ENCODE peak calls at places on chromosomes 3 and 15, in ten cellular contexts. L is heart left ventricle, Q is uterus, I is OCI-LY7, O is foreskin fibroblast, M is mesothelial cell of epicardium, X is suprapubic skin, U is mucosa of descending colon, W is GM13976, C is fibroblast of lung. R is an unnamed sample.

GRCh38 chr3:188133219-188133618 is 20.7 kb upstream of the LPP start:
- DNase-seq in L (no peak), Q (no peak), I (no peak), O (peak; percentile 72), M (no peak), X (no peak), U (no peak), W (no peak), C (peak; percentile 75), R (no peak)

GRCh38 chr15:70650567-70650966 is 112.8 kb downstream of the UACA start:
- DNase-seq in L (no peak), Q (no peak), I (no peak), O (no peak), M (no peak), X (no peak), U (no peak), W (no peak), C (no peak), R (no peak)

GRCh38 chr15:71572452-71573053 is 237.8 kb upstream of the NR2E3 start:
- DNase-seq in L (no peak), Q (no peak), I (no peak), O (peak; percentile 21), M (no peak), X (no peak), U (no peak), W (no peak), C (peak; percentile 23), R (peak; percentile 44)

GRCh38 chr15:35752134-35752466 is 206.1 kb upstream of the DPH6 start:
- DNase-seq in L (no peak), Q (no peak), I (no peak), O (no peak), M (no peak), X (no peak), U (no peak), W (no peak), C (no peak), R (no peak)

GRCh38 chr3:48402281-48402732 is 27.6 kb downstream of the PLXNB1 start:
- DNase-seq in L (no peak), Q (peak; percentile 88), I (no peak), O (peak; percentile 96), M (peak; percentile 38), X (peak; percentile 95), U (peak; percentile 51), W (peak; percentile 7), C (peak; percentile 94), R (peak; percentile 84)

GRCh38 chr3:44970916-44971490 is 5.0 kb downstream of the ZDHHC3 start:
- DNase-seq in L (no peak), Q (no peak), I (no peak), O (no peak), M (no peak), X (no peak), U (no peak), W (no peak), C (no peak), R (no peak)

GRCh38 chr3:4314688-4315087 is 11.5 kb downstream of the SETMAR start:
- DNase-seq in L (no peak), Q (no peak), I (peak; percentile 11), O (peak; percentile 22), M (no peak), X (no peak), U (no peak), W (no peak), C (peak; percentile 20), R (no peak)

GRCh38 chr15:40313531-40314398 is 6.0 kb upstream of the PLCB2 start:
- DNase-seq in L (peak; percentile 52), Q (no peak), I (no peak), O (peak; percentile 54), M (no peak), X (no peak), U (peak; percentile 65), W (no peak), C (no peak), R (peak; percentile 87)

GRCh38 chr3:120432105-120432860 is 18.5 kb downstream of the FSTL1 start:
- DNase-seq in L (no peak), Q (no peak), I (no peak), O (peak; percentile 58), M (no peak), X (no peak), U (no peak), W (no peak), C (peak; percentile 55), R (no peak)

GRCh38 chr3:13891492-13892073 is 11.7 kb upstream of the WNT7A start:
- DNase-seq in L (no peak), Q (no peak), I (peak; percentile 49), O (peak; percentile 35), M (no peak), X (no peak), U (no peak), W (no peak), C (no peak), R (no peak)

GRCh38 chr3:46960081-46960701 is 16.4 kb downstream of the CCDC12 start:
- DNase-seq in L (no peak), Q (no peak), I (no peak), O (peak; percentile 80), M (no peak), X (no peak), U (no peak), W (no peak), C (peak; percentile 26), R (no peak)

GRCh38 chr15:31269961-31270575 is 56.6 kb upstream of the KLF13 start:
- DNase-seq in L (peak; percentile 3), Q (no peak), I (no peak), O (no peak), M (peak; percentile 29), X (peak; percentile 17), U (no peak), W (no peak), C (no peak), R (peak; percentile 13)

GRCh38 chr15:80154336-80154735 is 1.5 kb downstream of the FAH start:
- DNase-seq in L (no peak), Q (no peak), I (no peak), O (peak; percentile 83), M (no peak), X (no peak), U (no peak), W (no peak), C (peak; percentile 35), R (peak; percentile 60)

GRCh38 chr3:25246921-25247320 is 181.1 kb upstream of the RARB start:
- DNase-seq in L (no peak), Q (no peak), I (no peak), O (no peak), M (no peak), X (no peak), U (no peak), W (no peak), C (no peak), R (no peak)

DNA sequence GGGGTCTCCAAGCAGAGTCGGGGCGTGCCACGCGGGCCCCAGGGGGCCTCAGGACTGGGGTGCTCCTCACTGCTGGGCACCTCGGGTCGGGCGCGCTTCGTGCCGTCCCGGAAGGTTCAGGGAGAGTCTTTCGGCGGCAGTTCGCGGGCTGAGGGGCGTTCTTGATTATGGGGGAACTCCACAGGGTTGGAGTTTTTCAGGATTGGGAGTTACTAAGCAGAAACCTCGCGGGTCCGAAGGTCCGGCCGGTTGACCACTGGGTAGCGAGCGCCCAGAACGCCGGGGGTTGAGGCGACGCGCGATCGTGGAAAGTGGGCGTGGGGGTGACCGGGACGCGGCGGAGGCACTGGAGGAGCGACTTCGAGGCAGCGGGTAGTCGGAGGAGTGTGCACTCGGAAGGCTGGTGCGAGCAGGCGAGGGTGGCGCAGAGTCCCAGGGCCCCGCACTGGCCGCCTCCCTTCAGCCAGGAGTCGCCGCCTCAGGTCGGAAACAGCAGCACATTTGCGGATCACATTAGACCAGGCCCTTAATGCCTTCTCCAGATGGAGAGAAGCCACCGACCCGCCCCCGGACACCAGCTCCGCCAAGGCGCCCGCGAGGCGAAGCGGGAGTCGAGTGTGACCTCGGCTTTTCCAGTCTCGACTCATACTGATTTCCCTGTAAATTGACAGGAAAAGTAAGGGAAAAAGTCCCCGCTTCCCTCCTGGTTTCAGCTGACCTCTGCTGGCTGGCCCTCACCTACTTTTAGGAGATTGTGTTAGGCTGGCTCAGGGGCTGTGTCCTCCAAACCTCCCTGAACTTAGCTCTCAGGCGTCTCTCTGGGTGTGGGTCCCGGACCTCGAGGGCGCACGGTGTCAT is 685 bp downstream of the ADAMTSL3 start:
- DNase-seq in L (peak; percentile 74), Q (peak; percentile 64), I (no peak), O (peak; percentile 10), M (peak; percentile 40), X (no peak), U (peak; percentile 29), W (no peak), C (no peak), R (no peak)
- TF ChIP-seq CTCF in L (no peak), Q (peak; percentile 13), I (no peak), O (no peak), M (no peak), X (no peak), U (no peak), W (no peak), C (no peak), R (no peak)

GRCh38 chr3:139096670-139097069 is 52.0 kb upstream of the PRR23C start:
- DNase-seq in L (no peak), Q (no peak), I (no peak), O (no peak), M (no peak), X (peak; percentile 18), U (no peak), W (no peak), C (no peak), R (no peak)
- TF ChIP-seq CTCF in L (no peak), Q (no peak), I (no peak), O (no peak), M (no peak), X (no peak), U (no peak), W (no peak), C (no peak), R (no peak)

GRCh38 chr3:84965141-84965540 is 6.4 kb downstream of the CADM2 start:
- DNase-seq in L (no peak), Q (no peak), I (no peak), O (no peak), M (no peak), X (no peak), U (no peak), W (no peak), C (no peak), R (no peak)
- TF ChIP-seq CTCF in L (no peak), Q (no peak), I (peak; percentile 34), O (no peak), M (no peak), X (no peak), U (no peak), W (no peak), C (peak; percentile 36), R (no peak)

GRCh38 chr3:130705501-130705900 is 41.1 kb downstream of the PIK3R4 start:
- DNase-seq in L (no peak), Q (no peak), I (no peak), O (no peak), M (no peak), X (no peak), U (no peak), W (no peak), C (no peak), R (no peak)

GRCh38 chr3:130700541-130700940 is 46.1 kb downstream of the PIK3R4 start:
- DNase-seq in L (peak; percentile 10), Q (no peak), I (no peak), O (peak; percentile 68), M (no peak), X (no peak), U (no peak), W (no peak), C (peak; percentile 46), R (no peak)

GRCh38 chr3:130702985-130703384 is 43.6 kb downstream of the PIK3R4 start:
- DNase-seq in L (no peak), Q (no peak), I (no peak), O (no peak), M (no peak), X (no peak), U (no peak), W (no peak), C (no peak), R (no peak)

GRCh38 chr3:130699765-130700164 is 46.9 kb downstream of the PIK3R4 start:
- DNase-seq in L (no peak), Q (no peak), I (peak; percentile 38), O (peak; percentile 57), M (no peak), X (no peak), U (no peak), W (peak; percentile 42), C (peak; percentile 37), R (no peak)
- TF ChIP-seq CTCF in L (peak; percentile 13), Q (no peak), I (peak; percentile 77), O (peak; percentile 41), M (no peak), X (no peak), U (no peak), W (no peak), C (peak; percentile 52), R (no peak)

R was measured in left lung.